ENCODE peak calls at places on chromosome 18, in six cellular contexts. V is lower leg skin; C is activated CD4-positive, alpha-beta T cell treated with anti-CD3 and anti-CD28 coated beads, Interleukin-2, amount 10 ng/mL, durations not matched to agents 7 days and 5 days; O is NCI-H510A; K is PC-9; E is HTR-8/SVneo. G is an unnamed sample.

GRCh38 chr18:22171263-22171838 is 2.0 kb downstream of the GATA6 start:
- DNase-seq in K (no peak), V (peak; percentile 83), E (no peak), C (no peak), O (no peak), G (no peak)

GRCh38 chr18:45916302-45916701 is 50.8 kb downstream of the EPG5 start:
- DNase-seq in C (peak; percentile 24), V (no peak), K (no peak), O (no peak), E (no peak), G (no peak)

GRCh38 chr18:67654101-67654500 is 137.6 kb upstream of the DSEL start:
- DNase-seq in V (no peak), E (no peak), C (no peak), K (no peak), O (no peak), G (no peak)

GRCh38 chr18:43680096-43680495 is 402.8 kb upstream of the SYT4 start:
- DNase-seq in C (no peak), E (no peak), V (no peak), O (no peak), K (no peak), G (no peak)

GRCh38 chr18:22168360-22168921 is 948 bp upstream of the GATA6 start:
- DNase-seq in C (no peak), K (peak; percentile 39), V (peak; percentile 64), E (peak; percentile 33), O (no peak), G (no peak)

GRCh38 chr18:34956663-34957062 is 84.5 kb upstream of the MAPRE2 start:
- DNase-seq in K (no peak), O (no peak), C (no peak), V (no peak), E (no peak), G (no peak)

GRCh38 chr18:39344487-39344886 is 1778.9 kb upstream of the CELF4 start:
- DNase-seq in V (no peak), O (no peak), K (no peak), E (no peak), C (no peak), G (no peak)

GRCh38 chr18:48833701-48834394 is 116.9 kb downstream of the SMAD7 start:
- DNase-seq in C (peak; percentile 73), E (no peak), V (peak; percentile 78), O (no peak), K (no peak), G (peak; percentile 85)

GRCh38 chr18:76491801-76492668 is 3.0 kb downstream of the ZNF516 start:
- DNase-seq in C (peak; percentile 21), V (peak; percentile 93), E (no peak), O (peak; percentile 53), K (no peak), G (no peak)

GRCh38 chr18:55425698-55426097 is 162.3 kb downstream of the TCF4 start:
- DNase-seq in O (no peak), C (no peak), V (no peak), E (no peak), K (no peak), G (no peak)

GRCh38 chr18:4391859-4392258 is 63.2 kb downstream of the DLGAP1 start:
- DNase-seq in K (no peak), C (no peak), V (no peak), O (no peak), E (no peak), G (no peak)

GRCh38 chr18:59172664-59173249 is 33.1 kb downstream of the SEC11C start:
- DNase-seq in O (no peak), V (no peak), C (no peak), K (no peak), E (no peak), G (no peak)

GRCh38 chr18:34837769-34838194 is 127.7 kb downstream of the DTNA start:
- DNase-seq in V (no peak), C (no peak), O (no peak), E (no peak), K (no peak), G (no peak)

GRCh38 chr18:63284173-63284765 is 35.3 kb downstream of the BCL2 start:
- DNase-seq in K (no peak), V (no peak), O (no peak), E (no peak), C (no peak), G (no peak)

GRCh38 chr18:13437801-13438506 is 219.4 kb downstream of the LDLRAD4 start:
- DNase-seq in E (no peak), C (peak; percentile 66), K (no peak), V (no peak), O (no peak), G (peak; percentile 69)

GRCh38 chr18:43139288-43139946 is 23.9 kb upstream of the RIT2 start:
- DNase-seq in O (no peak), C (no peak), E (no peak), K (no peak), V (peak; percentile 66), G (no peak)

GRCh38 chr18:53033128-53033527 is 693.1 kb downstream of the DCC start:
- DNase-seq in E (no peak), O (no peak), C (no peak), V (no peak), K (no peak), G (no peak)

GRCh38 chr18:11150271-11150615 is 874 bp upstream of the PIEZO2 start:
- DNase-seq in E (no peak), K (no peak), V (no peak), C (no peak), O (no peak), G (no peak)

GRCh38 chr18:36843784-36844183 is 14.9 kb downstream of the KIAA1328 start:
- DNase-seq in V (no peak), K (no peak), C (no peak), E (no peak), O (no peak), G (peak; percentile 25)

GRCh38 chr18:427005-427404 is 73.5 kb downstream of the COLEC12 start:
- DNase-seq in K (no peak), O (no peak), V (no peak), E (peak; percentile 40), C (no peak), G (no peak)

GRCh38 chr18:5894215-5894612 is 1.1 kb downstream of the TMEM200C start:
- DNase-seq in E (no peak), C (no peak), K (no peak), O (no peak), V (no peak), G (no peak)

GRCh38 chr18:46754188-46754587 is 2.7 kb downstream of the ST8SIA5 start:
- DNase-seq in K (no peak), V (no peak), E (no peak), O (no peak), C (no peak), G (peak; percentile 44)

GRCh38 chr18:22024924-22025323 is 144.5 kb upstream of the GATA6 start:
- DNase-seq in K (no peak), V (no peak), C (no peak), O (no peak), E (no peak), G (no peak)

GRCh38 chr18:62647179-62647578 is 68.2 kb upstream of the PHLPP1 start:
- DNase-seq in O (no peak), K (no peak), V (no peak), E (no peak), C (no peak), G (no peak)

GRCh38 chr18:48135436-48135966 is 205.0 kb upstream of the SMAD2 start:
- DNase-seq in O (no peak), V (peak; percentile 75), K (no peak), C (no peak), E (no peak), G (no peak)

GRCh38 chr18:70450658-70451253 is 161.9 kb downstream of the SOCS6 start:
- DNase-seq in K (no peak), O (no peak), V (no peak), C (no peak), E (peak; percentile 5), G (no peak)

GRCh38 chr18:30787410-30787809 is 255.1 kb downstream of the DSC3 start:
- DNase-seq in O (no peak), V (no peak), K (no peak), E (no peak), C (no peak), G (no peak)

GRCh38 chr18:35936951-35937350 is 35.5 kb upstream of the RMP24 start:
- DNase-seq in E (no peak), C (no peak), V (no peak), K (no peak), O (no peak), G (no peak)

GRCh38 chr18:61502472-61502871 is 169.2 kb downstream of the CDH20 start:
- DNase-seq in E (peak; percentile 30), K (peak; percentile 3), C (no peak), V (no peak), O (no peak), G (peak; percentile 34)

GRCh38 chr18:58558514-58558913 is 70.4 kb downstream of the ALPK2 start:
- DNase-seq in K (no peak), E (no peak), O (no peak), C (no peak), V (no peak), G (no peak)

GRCh38 chr18:76756491-76757288 is 65.7 kb upstream of the ZNF236 start:
- DNase-seq in O (no peak), C (no peak), V (peak; percentile 90), K (no peak), E (no peak), G (no peak)

GRCh38 chr18:74905245-74905644 is 303.7 kb downstream of the PTGR3 start:
- DNase-seq in C (no peak), K (no peak), E (no peak), V (no peak), O (peak; percentile 86), G (no peak)

GRCh38 chr18:2916184-2916583 is 69.4 kb downstream of the EMILIN2 start:
- DNase-seq in V (no peak), E (no peak), C (no peak), K (no peak), O (no peak), G (no peak)

GRCh38 chr18:22102948-22103663 is 66.3 kb upstream of the GATA6 start:
- DNase-seq in E (no peak), C (no peak), V (peak; percentile 28), O (no peak), K (no peak), G (no peak)

GRCh38 chr18:60358516-60358915 is 14.1 kb downstream of the MC4R start:
- DNase-seq in E (peak; percentile 21), C (no peak), V (no peak), O (no peak), K (no peak), G (no peak)

GRCh38 chr18:77853859-77854258 is 604.2 kb downstream of the GALR1 start:
- DNase-seq in O (no peak), V (no peak), C (no peak), E (no peak), K (no peak), G (no peak)